ENCODE peak calls at places on chromosome 6, in six cellular contexts. One of them, this sample, is unnamed.

GRCh38 chr6:11722224-11722623 is 56.4 kb downstream of the ADTRP start:
- DNase-seq in NCI-H774: no peak
- DNase-seq in A172: no peak
- DNase-seq in omental fat pad: no peak
- DNase-seq in germinal center: no peak
- DNase-seq in HCT116: no peak
- DNase-seq in this sample: no peak

GRCh38 chr6:37492236-37493046 is 7.3 kb downstream of the CCDC167 start:
- DNase-seq in omental fat pad: no peak
- DNase-seq in HCT116: no peak
- DNase-seq in germinal center: no peak
- DNase-seq in A172: no peak
- DNase-seq in NCI-H774: no peak
- DNase-seq in this sample: no peak

GRCh38 chr6:13113376-13113775 is 215.0 kb downstream of the TBC1D7 start:
- DNase-seq in omental fat pad: no peak
- DNase-seq in NCI-H774: no peak
- DNase-seq in germinal center: no peak
- DNase-seq in A172: no peak
- DNase-seq in HCT116: no peak
- DNase-seq in this sample: no peak

GRCh38 chr6:143236151-143236788 is 175.6 kb downstream of the AIG1 start:
- DNase-seq in germinal center: no peak
- DNase-seq in omental fat pad: no peak
- DNase-seq in NCI-H774: no peak
- DNase-seq in HCT116: peak
- DNase-seq in A172: peak
- DNase-seq in this sample: no peak

GRCh38 chr6:52389626-52390360 is 27.8 kb downstream of the PAQR8 start:
- DNase-seq in NCI-H774: peak
- DNase-seq in A172: peak
- DNase-seq in HCT116: peak
- DNase-seq in germinal center: peak
- DNase-seq in omental fat pad: no peak
- DNase-seq in this sample: peak

GRCh38 chr6:159633196-159633595 is 59.8 kb downstream of the SOD2 start:
- DNase-seq in omental fat pad: no peak
- DNase-seq in NCI-H774: no peak
- DNase-seq in A172: peak
- DNase-seq in HCT116: peak
- DNase-seq in germinal center: peak
- DNase-seq in this sample: no peak

GRCh38 chr6:108619431-108620197 is 58.9 kb downstream of the FOXO3 start:
- DNase-seq in NCI-H774: no peak
- DNase-seq in HCT116: no peak
- DNase-seq in A172: no peak
- DNase-seq in germinal center: no peak
- DNase-seq in omental fat pad: no peak
- DNase-seq in this sample: no peak

GRCh38 chr6:151098166-151098565 is 141.6 kb upstream of the AKAP12 start:
- DNase-seq in HCT116: no peak
- DNase-seq in A172: no peak
- DNase-seq in NCI-H774: no peak
- DNase-seq in omental fat pad: no peak
- DNase-seq in germinal center: no peak
- DNase-seq in this sample: no peak

GRCh38 chr6:35202066-35202546 is 11.7 kb upstream of the SCUBE3 start:
- DNase-seq in A172: no peak
- DNase-seq in HCT116: no peak
- DNase-seq in omental fat pad: no peak
- DNase-seq in NCI-H774: no peak
- DNase-seq in germinal center: no peak
- DNase-seq in this sample: no peak

This sample was measured in GM20000.